ENCODE peak calls at places on chromosomes 5 and 9, in six cellular contexts. P is WTC11, M is GM12864, K is HS-5, G is AG04450, N is sciatic nerve. X is an unnamed sample.

GRCh38 chr9:20394928-20395327 is 227.4 kb downstream of the MLLT3 start:
- DNase-seq in N (no peak), M (no peak), P (no peak), K (no peak), G (no peak), X (no peak)

GRCh38 chr9:127170652-127171051 is 48.2 kb upstream of the ANGPTL2 start:
- DNase-seq in K (no peak), N (no peak), G (no peak), P (peak), M (no peak), X (no peak)

GRCh38 chr9:117403403-117403811 is 11.4 kb downstream of the ASTN2 start:
- DNase-seq in N (no peak), G (no peak), K (no peak), M (no peak), P (no peak), X (no peak)

GRCh38 chr5:68533571-68534051 is 318.1 kb downstream of the PIK3R1 start:
- DNase-seq in K (no peak), N (no peak), G (no peak), P (no peak), M (no peak), X (no peak)

GRCh38 chr9:112002847-112003457 is 106.3 kb downstream of the UGCG start:
- DNase-seq in P (no peak), G (peak), M (no peak), N (no peak), K (no peak), X (no peak)

GRCh38 chr5:79568632-79569190 is 43.5 kb upstream of the TENT2 start:
- DNase-seq in N (no peak), G (no peak), P (no peak), K (no peak), M (no peak), X (no peak)

GRCh38 chr5:56481147-56481997 is 248.2 kb upstream of the ANKRD55 start:
- DNase-seq in P (peak), K (no peak), M (no peak), N (peak), G (no peak), X (no peak)

GRCh38 chr9:133122935-133123611 is 2.0 kb upstream of the RALGDS start:
- DNase-seq in N (no peak), G (no peak), K (no peak), M (no peak), P (no peak), X (no peak)

GRCh38 chr9:76810377-76810957 is 46.2 kb downstream of the PCA3 start:
- DNase-seq in G (peak), P (peak), N (no peak), K (peak), M (peak), X (no peak)

X was measured in left lobe of liver.